ENCODE peak calls at places on chromosomes 11 and 22, in seven cellular contexts. R, B, S, K, U, Q and V are unnamed samples.

GRCh38 chr11:10878408-10879214 is 20.8 kb upstream of the ZBED5 start:
- DNase-seq in R (no peak), B (peak), S (no peak), K (peak), U (no peak), Q (peak), V (no peak)

GRCh38 chr11:45638051-45638450 is 27.4 kb downstream of the CHST1 start:
- DNase-seq in R (no peak), B (no peak), S (no peak), K (no peak), U (no peak), Q (no peak), V (no peak)

GRCh38 chr11:45079567-45079942 is 66.9 kb upstream of the PRDM11 start:
- DNase-seq in R (no peak), B (no peak), S (no peak), K (no peak), U (no peak), Q (no peak), V (no peak)

GRCh38 chr11:126573325-126574076 is 218.0 kb downstream of the ST3GAL4 start:
- DNase-seq in R (no peak), B (no peak), S (no peak), K (no peak), U (no peak), Q (no peak), V (no peak)

GRCh38 chr11:27084407-27084985 is 43.9 kb downstream of the BBOX1 start:
- DNase-seq in R (no peak), B (peak), S (no peak), K (no peak), U (no peak), Q (peak), V (no peak)

GRCh38 chr11:86740628-86741488 is 59.5 kb upstream of the PRSS23 start:
- DNase-seq in R (peak), B (peak), S (peak), K (peak), U (no peak), Q (peak), V (no peak)

GRCh38 chr11:1049911-1050580 is 13.5 kb upstream of the MUC6 start:
- DNase-seq in R (no peak), B (no peak), S (no peak), K (no peak), U (peak), Q (no peak), V (no peak)

GRCh38 chr11:83272627-83273026 is 13.5 kb downstream of the CCDC90B start:
- DNase-seq in R (no peak), B (peak), S (no peak), K (no peak), U (no peak), Q (peak), V (no peak)

GRCh38 chr22:27605390-27605789 is 196.2 kb downstream of the MN1 start:
- DNase-seq in R (no peak), B (no peak), S (no peak), K (no peak), U (no peak), Q (no peak), V (no peak)

GRCh38 chr22:20180245-20180630 is 29.4 kb upstream of the CCDC188 start:
- DNase-seq in R (no peak), B (no peak), S (no peak), K (no peak), U (no peak), Q (no peak), V (no peak)

GRCh38 chr11:18794956-18795355 is 3.4 kb upstream of the PTPN5 start:
- DNase-seq in R (no peak), B (no peak), S (no peak), K (no peak), U (no peak), Q (no peak), V (no peak)

GRCh38 chr11:18804621-18805020 is 13.0 kb upstream of the PTPN5 start:
- DNase-seq in R (no peak), B (no peak), S (no peak), K (no peak), U (no peak), Q (no peak), V (no peak)

GRCh38 chr11:18802381-18803257 is 11.0 kb upstream of the PTPN5 start:
- DNase-seq in R (no peak), B (peak), S (peak), K (peak), U (no peak), Q (peak), V (peak)

DNA sequence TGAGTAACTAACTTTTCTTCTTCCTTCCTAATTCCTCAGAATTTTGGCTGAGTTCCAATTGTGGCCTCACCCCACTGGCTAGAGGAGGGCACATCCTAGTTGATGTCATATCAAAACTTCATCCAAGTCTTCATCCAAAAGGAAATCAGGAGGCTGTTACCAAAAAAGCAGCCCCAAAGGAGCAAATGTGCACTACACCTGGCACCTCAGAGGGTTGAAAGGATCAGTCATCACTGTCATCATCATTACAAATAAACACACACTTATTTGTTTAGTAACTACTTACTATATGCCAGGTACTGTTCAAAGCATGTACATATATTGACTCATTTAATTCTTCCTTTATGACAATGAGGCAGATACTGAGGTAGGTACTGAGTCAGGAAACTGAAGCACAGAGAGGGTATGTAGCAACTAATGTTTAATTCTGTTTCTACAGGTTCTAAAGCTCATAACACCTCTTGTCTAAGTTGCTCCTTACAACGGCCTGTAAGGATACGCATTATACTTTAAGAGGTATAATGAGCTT is 7.4 kb upstream of the PTPN5 start:
- DNase-seq in R (no peak), B (no peak), S (no peak), K (no peak), U (no peak), Q (no peak), V (no peak)
- TF ChIP-seq CTCF in R (no peak), B (no peak), S (no peak), K (no peak), U (no peak), Q (no peak), V (no peak)

DNA sequence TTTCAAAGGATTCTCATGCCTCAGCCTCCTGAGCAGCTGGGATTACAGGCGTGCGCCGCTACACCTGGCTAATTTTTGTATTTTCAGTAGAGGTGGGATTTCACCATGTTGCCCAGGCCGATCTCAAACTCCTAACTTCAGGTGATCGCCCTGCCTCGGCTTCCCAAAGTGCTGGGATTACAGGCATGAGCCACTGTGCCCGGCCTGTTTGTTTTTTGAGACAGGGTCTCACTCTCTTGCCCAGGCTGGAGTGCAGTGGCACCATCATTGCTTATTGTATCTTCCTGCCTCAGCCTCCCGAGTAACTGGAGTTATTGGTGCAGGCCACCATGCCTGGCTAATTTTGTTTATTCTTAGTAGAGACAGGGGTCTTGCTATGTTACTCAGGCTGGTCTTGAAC is 8.1 kb downstream of the FADS2 start:
- DNase-seq in R (no peak), B (no peak), S (no peak), K (no peak), U (no peak), Q (no peak), V (no peak)
- H3K4me3 ChIP-seq in R (no peak), B (no peak), S (no peak), K (no peak), U (no peak), Q (no peak), V (no peak)

GRCh38 chr11:24155792-24156191 is 341.1 kb upstream of the LUZP2 start:
- DNase-seq in R (no peak), B (no peak), S (peak), K (no peak), U (no peak), Q (no peak), V (no peak)
- TF ChIP-seq CTCF in R (no peak), B (no peak), S (no peak), K (no peak), U (no peak), Q (no peak), V (no peak)

GRCh38 chr22:38843201-38843715 is 570 bp downstream of the NPTXR start:
- DNase-seq in R (no peak), B (peak), S (peak), K (peak), U (no peak), Q (peak), V (peak)
- H3K4me3 ChIP-seq in R (peak), B (peak), S (peak), K (peak), U (no peak), Q (peak), V (peak)

GRCh38 chr11:75087319-75088055 is 9.2 kb downstream of the OR2AT4 start:
- DNase-seq in R (no peak), B (no peak), S (no peak), K (no peak), U (no peak), Q (no peak), V (no peak)
- TF ChIP-seq CTCF in R (no peak), B (no peak), S (no peak), K (no peak), U (no peak), Q (no peak), V (no peak)

DNA sequence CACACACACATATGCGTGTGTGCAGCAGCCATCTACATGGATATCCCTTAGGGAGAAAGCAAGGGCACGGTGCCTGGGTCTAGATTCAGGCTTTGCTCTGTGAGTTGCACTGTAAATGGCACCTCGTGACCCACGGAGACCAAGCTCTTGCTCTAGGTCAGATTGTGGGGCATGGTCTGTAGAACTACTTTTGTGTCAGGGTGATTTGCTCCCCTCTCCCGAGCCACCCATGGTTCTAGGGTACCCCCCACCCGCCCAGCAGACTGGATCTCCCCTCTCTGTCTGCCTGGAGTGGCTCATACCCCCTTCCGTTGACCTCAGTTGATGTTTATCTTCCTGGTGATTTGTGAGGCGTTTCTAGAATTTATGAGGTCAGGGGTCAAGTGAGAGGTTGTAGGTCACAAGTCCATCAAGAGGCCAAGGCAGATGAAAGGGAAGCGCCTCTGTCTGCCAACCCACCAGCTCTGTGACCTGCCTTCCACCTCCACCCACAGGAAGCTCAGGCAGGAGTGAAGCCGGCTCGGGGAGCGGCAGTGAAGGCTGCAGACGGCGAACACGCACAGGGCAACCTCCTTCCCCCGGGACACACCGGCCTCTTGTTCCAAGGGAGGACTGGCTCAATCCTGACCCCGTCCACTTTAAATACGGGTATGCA is 76.2 kb upstream of the TTLL12 start:
- DNase-seq in R (no peak), B (peak), S (peak), K (no peak), U (peak), Q (peak), V (no peak)
- H3K4me3 ChIP-seq in R (no peak), B (no peak), S (no peak), K (no peak), U (no peak), Q (peak), V (no peak)